ENCODE peak calls at places on chromosomes 3 and 15, in ten cellular contexts. L, M, Q, J, T, B, O, I, N and S are unnamed samples. For H3K4me1, the result is how much of the 10 kb centered on the place peaks cover.

GRCh38 chr15:99098426-99098825 is 6.5 kb upstream of the SYNM start:
- DNase-seq in L (no peak), I (no peak), M (no peak), B (no peak), Q (no peak), J (no peak), N (no peak), O (no peak), T (no peak), S (no peak)

GRCh38 chr15:69403611-69404010 is 10.5 kb upstream of the KIF23 start:
- DNase-seq in B (no peak), M (no peak), T (no peak), N (no peak), I (no peak), J (no peak), O (no peak), L (no peak), Q (no peak), S (no peak)

GRCh38 chr3:37218206-37218605 is 43.8 kb upstream of the LRRFIP2 start:
- DNase-seq in M (no peak), I (no peak), Q (no peak), L (no peak), J (no peak), O (no peak), T (no peak), B (no peak), N (no peak), S (no peak)

GRCh38 chr15:100114526-100114925 is 227.2 kb downstream of the ADAMTS17 start:
- DNase-seq in L (no peak), T (no peak), Q (no peak), J (no peak), B (no peak), O (no peak), N (peak), M (no peak), I (no peak), S (no peak)

GRCh38 chr3:132343018-132343612 is 25.9 kb downstream of the ACP3 start:
- DNase-seq in Q (no peak), T (peak), N (peak), B (peak), I (peak), J (peak), O (no peak), M (no peak), L (peak), S (peak)

GRCh38 chr3:135456182-135456790 is 509.2 kb upstream of the PPP2R3A start:
- DNase-seq in J (peak), B (no peak), Q (no peak), I (no peak), L (no peak), N (peak), T (no peak), M (peak), O (no peak), S (no peak)

GRCh38 chr15:56468271-56468912 is 3.5 kb upstream of the MNS1 start:
- DNase-seq in I (no peak), L (no peak), Q (no peak), T (no peak), J (no peak), B (peak), O (no peak), M (no peak), N (no peak), S (no peak)

GRCh38 chr3:57112206-57112605 is 51.7 kb downstream of the SPATA12 start:
- DNase-seq in B (no peak), J (peak), L (no peak), M (no peak), Q (no peak), O (no peak), I (no peak), N (peak), T (no peak), S (no peak)

GRCh38 chr15:66701422-66702034 is 508 bp upstream of the SMAD6 start:
- DNase-seq in T (no peak), L (peak), J (peak), O (no peak), Q (peak), N (peak), B (no peak), M (no peak), I (peak), S (peak)

GRCh38 chr3:105332961-105333360 is 33.7 kb upstream of the ALCAM start:
- DNase-seq in Q (no peak), T (no peak), N (no peak), I (no peak), B (no peak), M (no peak), J (no peak), L (no peak), O (no peak), S (no peak)

GRCh38 chr3:38017445-38018295 is 11.8 kb downstream of the PLCD1 start:
- DNase-seq in O (no peak), Q (no peak), N (no peak), I (no peak), L (no peak), T (no peak), M (no peak), B (no peak), J (peak), S (no peak)

GRCh38 chr3:151169700-151170224 is 33.3 kb downstream of the GPR171 start:
- DNase-seq in I (no peak), Q (no peak), J (no peak), B (no peak), O (no peak), L (no peak), M (no peak), T (no peak), N (no peak), S (no peak)

GRCh38 chr15:52464478-52464877 is 64.2 kb downstream of the MYO5A start:
- DNase-seq in M (no peak), N (no peak), I (no peak), B (no peak), O (no peak), Q (no peak), T (no peak), J (peak), L (no peak), S (no peak)

GRCh38 chr3:8619548-8619947 is 25.1 kb downstream of the SSUH2 start:
- DNase-seq in J (no peak), T (no peak), N (no peak), B (no peak), Q (no peak), L (no peak), M (no peak), I (peak), O (peak), S (no peak)

GRCh38 chr3:143120716-143121239 is 1.2 kb downstream of the CHST2 start:
- DNase-seq in J (peak), L (no peak), Q (no peak), B (peak), T (no peak), N (peak), M (no peak), I (no peak), O (no peak), S (peak)

GRCh38 chr15:32799904-32800535 is 82.2 kb downstream of the GREM1 start:
- DNase-seq in O (no peak), M (no peak), J (no peak), B (no peak), L (no peak), I (no peak), T (no peak), Q (no peak), N (no peak), S (no peak)

GRCh38 chr3:197298858-197299854 is 744 bp upstream of the DLG1 start:
- DNase-seq in T (no peak), O (peak), B (peak), L (peak), Q (no peak), I (peak), J (peak), N (peak), M (no peak), S (peak)

GRCh38 chr3:112776000-112776399 is 70.7 kb downstream of the CD200R1L start:
- DNase-seq in T (no peak), I (no peak), J (no peak), L (no peak), N (no peak), Q (no peak), B (no peak), M (no peak), O (no peak), S (no peak)

GRCh38 chr3:100844063-100844936 is 135.0 kb downstream of the TFG start:
- DNase-seq in L (no peak), N (no peak), O (no peak), T (no peak), Q (no peak), B (no peak), J (no peak), M (no peak), I (peak), S (no peak)

GRCh38 chr3:69425249-69425648 is 39.4 kb upstream of the FRMD4B start:
- DNase-seq in N (peak), O (no peak), B (peak), M (no peak), Q (no peak), T (peak), J (peak), I (no peak), L (peak), S (no peak)

GRCh38 chr3:3799173-3800075 is at the start of gene LRRN1:
- DNase-seq in Q (peak), I (peak), N (peak), J (peak), T (no peak), O (no peak), L (no peak), M (peak), B (no peak), S (peak)

GRCh38 chr15:86855962-86856361 is 776.3 kb downstream of the AGBL1 start:
- DNase-seq in B (no peak), Q (no peak), I (no peak), J (peak), L (no peak), O (no peak), N (no peak), T (no peak), M (no peak), S (no peak)

GRCh38 chr3:42369304-42369703 is 41.1 kb downstream of the LYZL4 start:
- DNase-seq in N (peak), T (no peak), L (no peak), J (no peak), O (no peak), I (peak), M (no peak), Q (peak), B (no peak), S (peak)

GRCh38 chr15:71679223-71680078 is 130.9 kb upstream of the NR2E3 start:
- DNase-seq in B (peak), O (no peak), Q (no peak), M (no peak), L (no peak), I (no peak), J (no peak), T (no peak), N (peak), S (no peak)

GRCh38 chr3:129686941-129687340 is 80.5 kb upstream of the PLXND1 start:
- DNase-seq in T (no peak), B (peak), L (no peak), M (no peak), I (no peak), O (no peak), N (peak), Q (no peak), J (no peak), S (no peak)
- H3K4me1 ChIP-seq in T (under half), B (under half), L (under half), M (under half), I (under half), O (under half), N (under half), Q (under half), J (under half), S (under half)

GRCh38 chr3:111667170-111667569 is 72.0 kb upstream of the ZBED2 start:
- DNase-seq in B (no peak), J (no peak), N (no peak), M (no peak), T (no peak), O (no peak), I (no peak), Q (no peak), L (no peak), S (no peak)

GRCh38 chr3:111668321-111668720 is 73.2 kb upstream of the ZBED2 start:
- DNase-seq in T (no peak), L (no peak), N (no peak), I (no peak), B (no peak), M (no peak), Q (no peak), O (no peak), J (no peak), S (no peak)

GRCh38 chr3:111666041-111666735 is 71.0 kb upstream of the ZBED2 start:
- DNase-seq in Q (no peak), I (no peak), M (no peak), T (no peak), O (no peak), B (no peak), J (no peak), L (no peak), N (no peak), S (no peak)

GRCh38 chr3:111668912-111669488 is 73.9 kb upstream of the ZBED2 start:
- DNase-seq in L (peak), N (peak), T (peak), O (no peak), Q (no peak), B (peak), I (no peak), J (peak), M (no peak), S (no peak)

DNA sequence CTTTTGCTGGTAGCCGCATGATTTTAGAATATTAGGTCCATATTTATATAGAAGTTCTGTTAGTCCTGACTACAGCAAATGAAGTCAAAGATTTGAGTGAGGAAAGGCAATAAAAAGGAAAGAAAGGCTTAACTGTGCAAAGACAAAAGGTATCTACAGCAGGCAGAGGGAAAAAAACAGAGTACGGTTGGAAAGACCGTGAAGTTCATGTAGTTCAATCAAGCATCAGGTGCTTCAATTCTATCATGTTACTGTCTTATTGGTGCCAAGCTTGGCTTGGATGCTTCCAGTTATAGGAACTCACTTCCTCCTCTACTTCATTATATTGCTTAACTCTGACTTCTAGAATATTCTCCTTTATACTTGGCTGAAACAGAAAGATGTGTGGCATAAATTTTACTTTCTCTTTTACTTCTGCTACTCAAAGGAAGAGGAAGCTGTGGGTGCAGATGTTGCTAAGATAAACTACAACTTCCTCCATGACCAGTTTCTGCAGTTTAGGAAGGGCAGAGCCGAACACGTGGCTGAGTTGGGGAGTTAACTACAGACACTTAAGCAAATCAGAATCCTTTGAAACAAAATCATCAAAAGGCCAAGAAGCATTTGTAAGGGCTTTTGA is 72.6 kb upstream of the ZBED2 start:
- DNase-seq in L (no peak), Q (no peak), N (no peak), O (no peak), I (no peak), J (no peak), B (peak), M (no peak), T (no peak), S (no peak)
- TF ChIP-seq POLR2AphosphoS5 in L (no peak), Q (no peak), N (no peak), O (no peak), I (peak), J (no peak), B (no peak), M (no peak), T (no peak), S (peak)

GRCh38 chr3:160475889-160476288 is 26.3 kb upstream of the TRIM59 start:
- DNase-seq in B (no peak), M (no peak), I (no peak), T (no peak), J (no peak), L (no peak), Q (no peak), N (no peak), O (no peak), S (no peak)
- H3K4me1 ChIP-seq in B (under half), M (under half), I (under half), T (under half), J (under half), L (under half), Q (under half), N (under half), O (under half), S (under half)

GRCh38 chr3:23950303-23950702 is 5.2 kb downstream of the NR1D2 start:
- DNase-seq in N (no peak), B (no peak), I (no peak), L (no peak), J (no peak), M (no peak), T (no peak), Q (no peak), O (no peak), S (no peak)
- TF ChIP-seq POLR2AphosphoS5 in N (no peak), B (no peak), I (no peak), L (no peak), J (no peak), M (no peak), T (no peak), Q (no peak), O (no peak), S (no peak)

DNA sequence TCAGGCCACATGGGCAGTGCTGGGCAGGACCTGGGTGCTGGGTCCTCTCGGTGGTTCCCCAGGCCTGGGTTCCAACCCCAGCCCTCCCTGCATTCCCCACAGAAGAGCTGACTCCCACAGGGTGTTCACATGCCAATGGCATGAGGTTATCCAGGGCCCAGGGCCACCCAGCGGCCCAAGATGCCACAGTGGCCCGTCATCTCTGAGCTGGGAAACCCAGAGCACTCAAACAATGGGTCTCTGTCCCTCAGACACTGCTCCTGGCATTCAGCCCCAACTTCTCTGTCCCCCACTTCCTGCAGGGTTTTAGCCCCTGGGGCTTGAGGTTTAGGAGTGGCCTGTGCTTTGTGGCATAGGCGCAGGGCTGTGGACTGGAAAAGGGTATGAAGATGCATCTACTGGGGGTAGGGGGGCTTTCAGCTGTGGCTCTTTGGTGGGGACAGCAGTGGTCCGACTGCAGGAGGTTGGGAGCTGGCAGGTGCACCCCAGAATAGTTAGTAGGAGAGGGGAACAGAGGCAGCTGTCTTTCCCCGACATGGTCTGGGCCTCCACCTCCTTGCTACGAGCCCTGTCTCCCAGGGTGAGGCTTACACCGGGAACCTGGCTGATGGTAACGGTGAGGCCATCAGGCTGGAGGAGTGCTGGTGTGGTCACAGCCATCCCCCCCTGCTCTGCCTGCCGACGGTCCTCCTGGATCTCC is 1.7 kb downstream of the CCDC9B start:
- DNase-seq in M (no peak), J (no peak), N (no peak), O (no peak), Q (peak), L (peak), B (peak), T (no peak), I (no peak), S (no peak)
- H3K4me1 ChIP-seq in M (under half), J (half or more), N (under half), O (half or more), Q (under half), L (half or more), B (half or more), T (half or more), I (under half), S (half or more)

GRCh38 chr15:40105517-40106202 is 3.0 kb downstream of the BMF start:
- DNase-seq in B (no peak), J (no peak), Q (no peak), L (no peak), M (no peak), I (no peak), O (no peak), T (no peak), N (no peak), S (no peak)

GRCh38 chr15:40104865-40105516 is 3.7 kb downstream of the BMF start:
- DNase-seq in B (peak), Q (peak), J (peak), I (peak), N (peak), T (no peak), O (peak), M (no peak), L (peak), S (peak)

GRCh38 chr15:40104296-40104864 is 4.3 kb downstream of the BMF start:
- DNase-seq in Q (no peak), M (no peak), B (no peak), L (no peak), I (no peak), O (no peak), J (no peak), T (no peak), N (no peak), S (no peak)

GRCh38 chr15:40108061-40108854 is 421 bp downstream of the BMF start:
- DNase-seq in O (no peak), J (peak), Q (no peak), M (no peak), I (peak), N (peak), L (no peak), T (no peak), B (peak), S (peak)

GRCh38 chr15:40106203-40107161 is 2.2 kb downstream of the BMF start:
- DNase-seq in I (peak), L (no peak), B (no peak), J (no peak), N (peak), M (no peak), T (no peak), O (peak), Q (peak), S (peak)
- TF ChIP-seq POLR2AphosphoS5 in I (peak), L (no peak), B (no peak), J (no peak), N (no peak), M (peak), T (no peak), O (no peak), Q (peak), S (peak)

DNA sequence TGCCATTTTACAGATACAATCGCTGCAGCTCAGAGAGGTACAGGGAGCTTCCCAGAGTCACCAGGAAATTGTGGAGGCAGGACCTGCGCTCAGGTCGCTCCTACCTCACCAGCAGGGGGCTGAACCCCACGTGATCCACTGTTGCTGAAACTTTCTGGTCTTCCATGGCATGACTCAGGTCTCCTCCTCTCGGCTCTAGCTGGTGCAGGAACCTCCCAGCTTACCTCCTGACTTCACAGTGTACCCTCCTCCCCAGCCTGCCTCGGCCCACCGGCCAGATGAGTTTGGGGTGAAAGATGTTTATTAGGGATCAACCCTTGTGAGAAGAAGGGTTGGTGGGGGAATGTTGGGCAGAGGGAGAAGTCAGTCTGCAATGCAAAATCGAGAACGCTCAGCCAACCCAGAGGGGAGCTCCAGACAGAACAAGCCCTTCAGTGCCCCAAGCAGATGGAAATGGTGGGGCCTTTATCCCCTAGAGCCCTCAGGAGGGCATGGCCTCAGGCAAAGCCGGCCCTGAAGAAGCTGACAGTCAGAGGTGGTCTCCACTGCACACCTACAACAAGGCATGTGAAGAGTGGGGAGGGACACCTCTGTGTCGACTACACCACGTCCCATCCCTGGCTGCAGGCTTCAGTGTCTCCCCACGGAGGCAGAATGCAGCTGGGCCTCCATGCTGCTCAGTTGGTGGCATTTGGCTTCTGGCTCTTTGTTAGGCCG is 118.6 kb upstream of the PRR20G start:
- DNase-seq in I (no peak), J (peak), B (no peak), L (peak), M (no peak), T (no peak), N (peak), Q (no peak), O (no peak), S (peak)
- H3K4me1 ChIP-seq in I (under half), J (under half), B (under half), L (under half), M (under half), T (under half), N (under half), Q (under half), O (under half), S (under half)